ENCODE peak calls at places on chromosome X, in eight cellular contexts. One of them, this sample, is unnamed.

GRCh38 chrX:108122748-108123147 is 31.2 kb downstream of the ATG4A start:
- ATAC-seq in HCT116: no peak
- ATAC-seq in upper lobe of left lung: no peak
- ATAC-seq in GM23338: no peak
- ATAC-seq in GM12878: no peak
- ATAC-seq in Panc1: no peak
- ATAC-seq in K562: no peak
- ATAC-seq in HepG2: no peak
- ATAC-seq in this sample: no peak

GRCh38 chrX:71103110-71103983 is 3.2 kb downstream of the CXorf65 start:
- ATAC-seq in upper lobe of left lung: peak
- ATAC-seq in Panc1: no peak
- ATAC-seq in K562: peak
- ATAC-seq in GM12878: peak
- ATAC-seq in HepG2: peak
- ATAC-seq in GM23338: peak
- ATAC-seq in HCT116: no peak
- ATAC-seq in this sample: peak

GRCh38 chrX:123818243-123818642 is 41.6 kb upstream of the XIAP start:
- ATAC-seq in GM23338: no peak
- ATAC-seq in Panc1: peak
- ATAC-seq in upper lobe of left lung: no peak
- ATAC-seq in HCT116: peak
- ATAC-seq in HepG2: peak
- ATAC-seq in K562: no peak
- ATAC-seq in GM12878: no peak
- ATAC-seq in this sample: no peak

GRCh38 chrX:75301060-75301459 is 27.2 kb downstream of the UPRT start:
- ATAC-seq in GM12878: no peak
- ATAC-seq in HCT116: no peak
- ATAC-seq in K562: no peak
- ATAC-seq in upper lobe of left lung: no peak
- ATAC-seq in Panc1: no peak
- ATAC-seq in HepG2: no peak
- ATAC-seq in GM23338: no peak
- ATAC-seq in this sample: no peak

GRCh38 chrX:1529328-1529727 is 7.7 kb downstream of the P2RY8 start:
- ATAC-seq in HepG2: no peak
- ATAC-seq in K562: no peak
- ATAC-seq in GM12878: peak
- ATAC-seq in HCT116: no peak
- ATAC-seq in upper lobe of left lung: no peak
- ATAC-seq in Panc1: no peak
- ATAC-seq in GM23338: no peak
- ATAC-seq in this sample: no peak

GRCh38 chrX:152641996-152642395 is 4.3 kb downstream of the GABRQ start:
- ATAC-seq in upper lobe of left lung: no peak
- ATAC-seq in K562: peak
- ATAC-seq in GM23338: peak
- ATAC-seq in GM12878: peak
- ATAC-seq in HCT116: no peak
- ATAC-seq in Panc1: peak
- ATAC-seq in HepG2: peak
- ATAC-seq in this sample: no peak

GRCh38 chrX:40434443-40434842 is 146.3 kb upstream of the ATP6AP2 start:
- ATAC-seq in HCT116: no peak
- ATAC-seq in K562: peak
- ATAC-seq in GM12878: no peak
- ATAC-seq in upper lobe of left lung: no peak
- ATAC-seq in Panc1: no peak
- ATAC-seq in HepG2: no peak
- ATAC-seq in GM23338: no peak
- ATAC-seq in this sample: no peak

GRCh38 chrX:119455264-119455663 is 13.0 kb upstream of the SLC25A5 start:
- ATAC-seq in upper lobe of left lung: no peak
- ATAC-seq in GM12878: no peak
- ATAC-seq in Panc1: no peak
- ATAC-seq in GM23338: no peak
- ATAC-seq in K562: no peak
- ATAC-seq in HCT116: no peak
- ATAC-seq in HepG2: no peak
- ATAC-seq in this sample: no peak

GRCh38 chrX:121106484-121107235 is 59.2 kb downstream of the GLUD2 start:
- ATAC-seq in K562: no peak
- ATAC-seq in HCT116: no peak
- ATAC-seq in HepG2: no peak
- ATAC-seq in GM12878: no peak
- ATAC-seq in Panc1: no peak
- ATAC-seq in GM23338: no peak
- ATAC-seq in upper lobe of left lung: no peak
- ATAC-seq in this sample: no peak

GRCh38 chrX:69503835-69504625 is at the start of gene NALF2:
- ATAC-seq in Panc1: peak
- ATAC-seq in K562: peak
- ATAC-seq in GM23338: peak
- ATAC-seq in HepG2: peak
- ATAC-seq in upper lobe of left lung: peak
- ATAC-seq in GM12878: peak
- ATAC-seq in HCT116: peak
- ATAC-seq in this sample: peak

GRCh38 chrX:110032534-110033161 is 29.7 kb downstream of the TMEM164 start:
- ATAC-seq in Panc1: no peak
- ATAC-seq in GM12878: no peak
- ATAC-seq in HCT116: no peak
- ATAC-seq in upper lobe of left lung: no peak
- ATAC-seq in GM23338: no peak
- ATAC-seq in K562: no peak
- ATAC-seq in HepG2: no peak
- ATAC-seq in this sample: no peak

DNA sequence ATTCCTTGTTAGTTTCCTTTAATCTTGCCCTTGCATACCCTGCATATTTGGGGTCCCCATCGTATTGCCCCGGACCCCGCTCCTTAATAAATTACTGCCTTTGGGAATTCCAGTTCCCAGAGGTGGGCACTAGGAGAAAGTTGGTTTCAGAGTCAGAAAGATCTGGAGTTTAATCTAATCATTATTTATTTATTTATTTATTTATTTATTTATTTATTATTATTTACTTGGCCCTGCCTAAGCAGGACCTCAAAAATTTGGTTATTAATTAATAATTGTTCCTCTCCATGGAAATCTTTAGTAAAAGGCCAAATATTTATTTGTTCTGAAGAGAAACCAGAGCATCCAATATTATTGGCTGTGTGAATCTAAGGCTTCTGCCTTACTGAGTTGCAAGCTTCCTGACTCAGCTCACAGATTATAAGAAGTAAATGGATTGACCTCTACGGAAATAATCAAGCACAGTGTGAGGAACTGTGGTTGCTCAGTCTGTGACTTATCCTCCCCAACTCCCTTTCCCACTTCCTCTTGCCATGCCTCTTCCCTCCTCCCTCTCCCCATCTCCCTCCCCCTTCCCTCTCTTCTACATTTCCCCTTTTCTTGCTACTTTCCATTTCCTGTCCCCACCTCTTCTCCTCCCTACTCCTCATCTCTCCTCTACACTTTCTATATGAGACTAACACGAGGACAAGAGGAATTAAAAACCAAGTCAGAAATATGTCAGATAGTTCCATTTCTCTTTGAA is 61.5 kb upstream of the AP1S2 start:
- ATAC-seq in GM12878: no peak
- ATAC-seq in upper lobe of left lung: peak
- ATAC-seq in HCT116: no peak
- ATAC-seq in GM23338: no peak
- ATAC-seq in Panc1: no peak
- ATAC-seq in HepG2: no peak
- ATAC-seq in K562: no peak
- ATAC-seq in this sample: no peak
- TF ChIP-seq POLR2AphosphoS5 in GM12878: no peak
- TF ChIP-seq POLR2AphosphoS5 in upper lobe of left lung: no peak
- TF ChIP-seq POLR2AphosphoS5 in HCT116: no peak
- TF ChIP-seq POLR2AphosphoS5 in GM23338: no peak
- TF ChIP-seq POLR2AphosphoS5 in Panc1: no peak
- TF ChIP-seq POLR2AphosphoS5 in HepG2: no peak
- TF ChIP-seq POLR2AphosphoS5 in K562: no peak
- TF ChIP-seq POLR2AphosphoS5 in this sample: no peak

DNA sequence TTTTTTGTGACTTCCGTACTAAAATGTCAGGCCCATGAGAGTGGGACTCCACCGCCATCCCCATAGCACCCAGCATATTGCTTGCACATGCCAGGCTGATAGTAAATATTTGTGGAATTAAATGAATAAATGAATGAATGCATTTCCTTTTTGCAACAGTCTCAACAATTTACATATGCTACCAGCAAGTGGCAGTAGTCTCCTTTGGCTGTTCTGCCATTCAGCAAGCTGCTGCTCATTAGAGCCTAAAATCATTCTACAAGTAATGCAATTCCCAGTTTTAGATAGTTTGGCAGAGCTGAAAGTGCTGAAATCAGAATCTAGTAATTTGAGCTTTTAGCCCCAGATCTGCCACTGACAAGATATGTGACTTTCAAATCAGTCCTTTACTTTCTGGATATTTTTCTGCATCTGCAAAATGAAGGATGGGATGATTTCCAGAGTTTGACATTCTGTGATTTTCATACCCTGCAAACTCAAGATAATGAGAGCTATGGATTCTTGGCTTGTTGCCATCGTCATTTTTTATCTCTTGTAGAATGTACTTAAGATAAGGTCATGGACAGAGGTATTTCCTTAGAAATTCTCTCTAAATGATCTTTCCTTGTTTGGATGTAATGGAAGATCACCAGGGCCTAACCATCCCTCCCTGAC is 35.7 kb upstream of the INTS6L start:
- ATAC-seq in Panc1: peak
- ATAC-seq in upper lobe of left lung: peak
- ATAC-seq in HepG2: no peak
- ATAC-seq in GM12878: peak
- ATAC-seq in K562: peak
- ATAC-seq in HCT116: peak
- ATAC-seq in GM23338: no peak
- ATAC-seq in this sample: no peak
- TF ChIP-seq POLR2AphosphoS5 in Panc1: no peak
- TF ChIP-seq POLR2AphosphoS5 in upper lobe of left lung: no peak
- TF ChIP-seq POLR2AphosphoS5 in HepG2: no peak
- TF ChIP-seq POLR2AphosphoS5 in GM12878: no peak
- TF ChIP-seq POLR2AphosphoS5 in K562: no peak
- TF ChIP-seq POLR2AphosphoS5 in HCT116: no peak
- TF ChIP-seq POLR2AphosphoS5 in GM23338: no peak
- TF ChIP-seq POLR2AphosphoS5 in this sample: no peak

GRCh38 chrX:12994321-12994720 is 19.4 kb downstream of the TMSB4X start:
- ATAC-seq in Panc1: no peak
- ATAC-seq in GM12878: no peak
- ATAC-seq in GM23338: no peak
- ATAC-seq in K562: no peak
- ATAC-seq in HepG2: no peak
- ATAC-seq in upper lobe of left lung: no peak
- ATAC-seq in HCT116: no peak
- ATAC-seq in this sample: no peak
- TF ChIP-seq POLR2AphosphoS5 in Panc1: no peak
- TF ChIP-seq POLR2AphosphoS5 in GM12878: no peak
- TF ChIP-seq POLR2AphosphoS5 in GM23338: no peak
- TF ChIP-seq POLR2AphosphoS5 in K562: no peak
- TF ChIP-seq POLR2AphosphoS5 in HepG2: no peak
- TF ChIP-seq POLR2AphosphoS5 in upper lobe of left lung: no peak
- TF ChIP-seq POLR2AphosphoS5 in HCT116: no peak
- TF ChIP-seq POLR2AphosphoS5 in this sample: no peak

DNA sequence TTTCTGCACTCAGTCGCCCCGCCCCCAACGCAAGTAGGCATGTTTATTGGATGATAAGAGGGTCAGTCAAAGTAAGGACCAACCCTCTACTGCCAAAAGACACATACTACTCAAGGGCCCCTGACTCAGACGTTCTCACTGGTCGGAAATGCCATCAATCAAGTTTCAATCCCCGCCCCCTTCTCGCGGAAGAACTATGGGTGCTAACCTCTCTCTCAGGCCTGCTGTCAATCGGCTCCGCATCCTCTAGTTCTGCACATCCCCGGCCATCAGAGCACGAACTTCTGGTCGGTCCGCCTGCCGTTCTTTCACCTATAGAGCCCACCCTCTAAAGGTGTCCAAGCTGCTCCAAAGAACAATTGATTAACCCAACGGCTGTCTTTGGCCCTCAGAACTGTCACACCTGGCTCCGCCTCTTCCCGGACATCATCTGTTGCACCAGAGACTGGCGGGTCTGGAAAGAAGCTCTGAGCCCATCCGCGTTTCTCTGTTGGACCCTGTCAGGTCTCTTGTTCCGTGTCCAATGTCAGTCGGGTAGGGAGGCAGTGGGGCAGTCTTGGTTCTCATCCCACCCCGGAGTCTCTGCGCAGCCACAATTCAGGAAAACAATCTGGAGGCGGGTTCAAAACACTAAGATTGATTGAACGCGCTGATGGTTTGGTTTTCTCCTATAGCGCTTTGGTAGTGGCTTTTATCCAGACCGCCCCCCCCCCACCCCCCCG is 15.2 kb downstream of the NDUFB11 start:
- ATAC-seq in upper lobe of left lung: peak
- ATAC-seq in GM12878: peak
- ATAC-seq in HCT116: peak
- ATAC-seq in K562: peak
- ATAC-seq in Panc1: peak
- ATAC-seq in HepG2: peak
- ATAC-seq in GM23338: peak
- ATAC-seq in this sample: peak
- TF ChIP-seq POLR2AphosphoS5 in upper lobe of left lung: peak
- TF ChIP-seq POLR2AphosphoS5 in GM12878: peak
- TF ChIP-seq POLR2AphosphoS5 in HCT116: peak
- TF ChIP-seq POLR2AphosphoS5 in K562: no peak
- TF ChIP-seq POLR2AphosphoS5 in Panc1: peak
- TF ChIP-seq POLR2AphosphoS5 in HepG2: peak
- TF ChIP-seq POLR2AphosphoS5 in GM23338: no peak
- TF ChIP-seq POLR2AphosphoS5 in this sample: no peak

This sample was measured in gastroesophageal sphincter.